ENCODE peak calls at places on chromosome 1, in ten cellular contexts. W is kidney epithelial cell, O is sigmoid colon, A is NB4, R is AG04450, Q is left lung, D is right lobe of liver, X is cardiac muscle cell, Y is fibroblast of mammary gland, K is testis. M is an unnamed sample.

GRCh38 chr1:18898567-18898966 is 3.8 kb downstream of the ALDH4A1 start:
- DNase-seq in A (no peak), D (no peak), R (no peak), O (no peak), X (no peak), Q (no peak), Y (no peak), K (no peak), W (no peak), M (no peak)

GRCh38 chr1:28112388-28113311 is 24.2 kb upstream of the EYA3 start:
- DNase-seq in O (no peak), X (no peak), W (peak), Q (peak), A (peak), D (no peak), R (no peak), K (peak), Y (peak), M (no peak)

GRCh38 chr1:22277662-22278061 is 134.8 kb upstream of the WNT4 start:
- DNase-seq in A (no peak), W (no peak), Y (no peak), O (no peak), R (no peak), Q (no peak), K (no peak), X (no peak), D (no peak), M (no peak)

GRCh38 chr1:144101397-144102050 is 129.7 kb upstream of the FAM72C start:
- DNase-seq in O (peak), W (no peak), Q (peak), D (peak), K (peak), R (no peak), A (no peak), Y (peak), X (peak), M (peak)

GRCh38 chr1:218344814-218345672 is at the start of gene TGFB2:
- DNase-seq in O (peak), R (no peak), K (peak), D (no peak), X (peak), Q (no peak), W (no peak), A (peak), Y (peak), M (no peak)

GRCh38 chr1:165637427-165637826 is 6.4 kb downstream of the MGST3 start:
- DNase-seq in A (no peak), X (no peak), W (no peak), D (no peak), Q (no peak), R (peak), K (no peak), Y (peak), O (no peak), M (no peak)

GRCh38 chr1:32474954-32475353 is 10.1 kb downstream of the ZBTB8B start:
- DNase-seq in Q (no peak), Y (no peak), X (no peak), D (no peak), K (no peak), R (no peak), W (no peak), O (no peak), A (no peak), M (no peak)

GRCh38 chr1:41713557-41714327 is 205.0 kb downstream of the HIVEP3 start:
- DNase-seq in X (no peak), Y (peak), W (peak), Q (no peak), A (no peak), D (no peak), R (peak), K (no peak), O (no peak), M (peak)

GRCh38 chr1:43890815-43891214 is 42.8 kb upstream of the ARTN start:
- DNase-seq in K (no peak), O (no peak), D (no peak), Q (no peak), R (no peak), W (no peak), X (no peak), A (no peak), Y (no peak), M (no peak)

GRCh38 chr1:217332426-217333065 is 298.3 kb downstream of the GPATCH2 start:
- DNase-seq in Y (peak), Q (no peak), A (no peak), D (no peak), R (no peak), O (no peak), W (no peak), X (peak), K (peak), M (no peak)

GRCh38 chr1:160211010-160211790 is 6.0 kb downstream of the PEA15 start:
- DNase-seq in X (no peak), D (no peak), R (no peak), K (no peak), A (peak), Q (no peak), Y (no peak), O (no peak), W (no peak), M (no peak)

GRCh38 chr1:26399034-26399433 is 11.6 kb upstream of the LIN28A start:
- DNase-seq in K (no peak), X (no peak), W (no peak), Q (no peak), Y (no peak), A (no peak), D (no peak), O (no peak), R (no peak), M (no peak)

GRCh38 chr1:183968386-183968785 is 69.1 kb downstream of the COLGALT2 start:
- DNase-seq in Q (no peak), X (no peak), A (no peak), R (no peak), Y (no peak), W (no peak), O (no peak), D (no peak), K (no peak), M (no peak)

GRCh38 chr1:192539450-192540132 is 36.0 kb upstream of the RGS1 start:
- DNase-seq in W (peak), D (no peak), R (peak), O (no peak), K (no peak), A (no peak), Q (no peak), Y (peak), X (peak), M (no peak)

GRCh38 chr1:205914730-205915129 is 28.5 kb downstream of the SLC26A9 start:
- DNase-seq in X (no peak), A (no peak), Y (no peak), W (no peak), D (no peak), O (no peak), Q (no peak), K (no peak), R (no peak), M (no peak)

GRCh38 chr1:186812560-186812959 is 16.2 kb upstream of the PLA2G4A start:
- DNase-seq in X (no peak), K (no peak), A (no peak), W (peak), Y (peak), Q (no peak), D (no peak), O (no peak), R (peak), M (no peak)

GRCh38 chr1:203661572-203661971 is 34.9 kb downstream of the ATP2B4 start:
- DNase-seq in O (no peak), Q (peak), W (no peak), D (peak), X (no peak), Y (no peak), R (no peak), A (no peak), K (no peak), M (no peak)

GRCh38 chr1:228408869-228409805 is 2.5 kb upstream of the TRIM11 start:
- DNase-seq in O (no peak), K (no peak), D (no peak), W (no peak), Q (peak), A (no peak), R (no peak), Y (no peak), X (no peak), M (no peak)

GRCh38 chr1:169711469-169712308 is at the start of gene SELL:
- DNase-seq in O (peak), K (peak), Y (peak), A (peak), X (peak), Q (peak), R (peak), D (no peak), W (peak), M (peak)

GRCh38 chr1:46133946-46134345 is 1.5 kb upstream of the PIK3R3 start:
- DNase-seq in K (no peak), A (no peak), O (no peak), R (no peak), Q (no peak), D (no peak), Y (no peak), X (no peak), W (no peak), M (no peak)

GRCh38 chr1:9494936-9495758 is 44.1 kb upstream of the SLC25A33 start:
- DNase-seq in O (peak), R (no peak), X (peak), W (no peak), D (peak), Y (peak), K (peak), Q (peak), A (peak), M (peak)

GRCh38 chr1:92949937-92950817 is 11.1 kb downstream of the DIPK1A start:
- DNase-seq in A (no peak), K (no peak), D (no peak), R (no peak), W (no peak), O (no peak), Y (peak), Q (no peak), X (no peak), M (no peak)

GRCh38 chr1:181855380-181855779 is 206.1 kb downstream of the ZNF648 start:
- DNase-seq in K (no peak), A (no peak), W (no peak), D (no peak), R (no peak), Q (no peak), O (no peak), Y (no peak), X (no peak), M (no peak)

GRCh38 chr1:108000620-108001105 is 35.7 kb upstream of the VAV3 start:
- DNase-seq in R (peak), Y (peak), D (no peak), K (peak), A (no peak), X (no peak), Q (peak), O (peak), W (peak), M (no peak)

GRCh38 chr1:218588555-218589172 is 243.5 kb downstream of the TGFB2 start:
- DNase-seq in O (no peak), D (no peak), W (no peak), Y (no peak), R (no peak), A (peak), Q (no peak), K (no peak), X (no peak), M (no peak)

GRCh38 chr1:241140670-241141069 is 216.3 kb downstream of the RGS7 start:
- DNase-seq in X (no peak), D (no peak), A (no peak), W (no peak), Y (no peak), K (no peak), R (no peak), O (no peak), Q (no peak), M (no peak)

GRCh38 chr1:55947446-55947845 is 631.9 kb downstream of the PLPP3 start:
- DNase-seq in O (no peak), X (no peak), Q (no peak), K (no peak), R (no peak), W (no peak), A (no peak), Y (no peak), D (no peak), M (no peak)

GRCh38 chr1:60428161-60428560 is 354.6 kb upstream of the C1orf87 start:
- DNase-seq in Q (no peak), D (no peak), A (no peak), W (no peak), K (no peak), Y (peak), R (no peak), O (no peak), X (no peak), M (no peak)

GRCh38 chr1:234617135-234617985 is 7.4 kb upstream of the IRF2BP2 start:
- DNase-seq in K (no peak), Y (peak), O (no peak), Q (no peak), X (no peak), W (no peak), D (peak), A (peak), R (no peak), M (no peak)
- TF ChIP-seq CTCF in K (peak), Y (peak), O (no peak), Q (no peak), X (peak), W (peak), D (no peak), A (peak), R (peak), M (peak)

GRCh38 chr1:11802616-11802972 is 3.2 kb downstream of the MTHFR start:
- DNase-seq in K (peak), A (no peak), O (no peak), Q (no peak), X (peak), W (no peak), R (no peak), D (no peak), Y (no peak), M (peak)
- TF ChIP-seq CTCF in K (no peak), A (no peak), O (no peak), Q (no peak), X (no peak), W (no peak), R (no peak), D (no peak), Y (no peak), M (no peak)

GRCh38 chr1:154481058-154481457 is 21.0 kb upstream of the TDRD10 start:
- DNase-seq in K (no peak), X (no peak), Y (no peak), R (no peak), Q (no peak), D (no peak), A (peak), W (no peak), O (no peak), M (peak)
- TF ChIP-seq CTCF in K (no peak), X (no peak), Y (no peak), R (no peak), Q (no peak), D (no peak), A (no peak), W (no peak), O (no peak), M (no peak)

GRCh38 chr1:210144736-210145135 is 87.9 kb upstream of the SERTAD4 start:
- DNase-seq in Q (no peak), R (no peak), Y (peak), K (no peak), D (no peak), X (no peak), A (no peak), W (peak), O (no peak), M (no peak)

DNA sequence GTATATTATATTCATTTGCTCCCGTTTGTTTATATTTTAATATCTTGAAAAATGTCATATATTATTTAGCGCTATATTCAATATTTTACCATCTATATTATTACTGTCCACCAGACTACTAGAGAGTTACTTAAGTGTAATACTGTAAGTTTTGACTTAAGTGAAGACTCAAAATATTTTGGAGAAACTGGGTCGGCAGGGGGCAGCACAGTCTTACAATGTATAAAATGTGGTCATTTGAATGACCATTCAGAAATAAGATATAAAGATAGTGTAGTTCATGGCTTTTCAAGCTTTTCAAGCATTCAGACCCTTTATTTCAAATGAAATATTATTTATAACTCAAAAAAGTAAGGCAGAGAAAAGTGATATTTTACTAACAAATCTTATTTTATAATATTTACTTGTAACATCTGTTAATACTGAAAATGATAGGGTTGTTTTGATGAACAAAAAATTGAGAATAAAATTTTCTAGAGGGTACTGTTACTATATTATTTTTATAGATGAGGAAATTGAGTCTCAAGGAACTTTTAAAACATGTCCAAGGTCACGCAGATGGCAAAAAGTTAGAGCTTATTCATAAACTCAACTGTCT is 89.0 kb upstream of the SERTAD4 start:
- DNase-seq in X (peak), W (peak), O (peak), D (peak), R (peak), K (peak), Y (peak), Q (peak), A (peak), M (peak)
- TF ChIP-seq CTCF in X (peak), W (peak), O (peak), D (peak), R (peak), K (peak), Y (peak), Q (peak), A (peak), M (peak)